ENCODE peak calls at places on chromosomes 1 and 21, in eight cellular contexts. One of them, this sample, is unnamed.

GRCh38 chr1:1120866-1121563 is 5.1 kb upstream of the C1orf159 start:
- DNase-seq in heart right ventricle: no peak
- DNase-seq in right lobe of liver: peak; percentile 49
- DNase-seq in HepG2: no peak
- DNase-seq in fibroblast of lung: no peak
- DNase-seq in endodermal cell: peak; percentile 38
- DNase-seq in breast epithelium: no peak
- DNase-seq in left ventricle myocardium inferior: no peak
- DNase-seq in this sample: no peak

GRCh38 chr1:110434946-110435345 is 16.0 kb upstream of the PROK1 start:
- DNase-seq in right lobe of liver: no peak
- DNase-seq in endodermal cell: no peak
- DNase-seq in HepG2: no peak
- DNase-seq in left ventricle myocardium inferior: no peak
- DNase-seq in fibroblast of lung: no peak
- DNase-seq in breast epithelium: no peak
- DNase-seq in heart right ventricle: no peak
- DNase-seq in this sample: no peak

GRCh38 chr1:47438321-47439150 is 692 bp downstream of the FOXD2 start:
- DNase-seq in breast epithelium: no peak
- DNase-seq in left ventricle myocardium inferior: peak; percentile 26
- DNase-seq in HepG2: no peak
- DNase-seq in fibroblast of lung: no peak
- DNase-seq in heart right ventricle: no peak
- DNase-seq in endodermal cell: peak; percentile 74
- DNase-seq in right lobe of liver: peak; percentile 57
- DNase-seq in this sample: no peak

GRCh38 chr1:3417082-3417728 is 37.3 kb upstream of the ARHGEF16 start:
- DNase-seq in breast epithelium: no peak
- DNase-seq in endodermal cell: no peak
- DNase-seq in right lobe of liver: no peak
- DNase-seq in left ventricle myocardium inferior: no peak
- DNase-seq in fibroblast of lung: no peak
- DNase-seq in heart right ventricle: no peak
- DNase-seq in HepG2: no peak
- DNase-seq in this sample: no peak

GRCh38 chr1:40753142-40753882 is 30.3 kb upstream of the KCNQ4 start:
- DNase-seq in breast epithelium: no peak
- DNase-seq in fibroblast of lung: no peak
- DNase-seq in right lobe of liver: no peak
- DNase-seq in heart right ventricle: no peak
- DNase-seq in left ventricle myocardium inferior: no peak
- DNase-seq in HepG2: no peak
- DNase-seq in endodermal cell: no peak
- DNase-seq in this sample: no peak

GRCh38 chr1:110210604-110211502 is 739 bp downstream of the KCNC4 start:
- DNase-seq in fibroblast of lung: peak; percentile 46
- DNase-seq in right lobe of liver: no peak
- DNase-seq in left ventricle myocardium inferior: peak; percentile 49
- DNase-seq in endodermal cell: peak; percentile 82
- DNase-seq in heart right ventricle: peak; percentile 46
- DNase-seq in HepG2: no peak
- DNase-seq in breast epithelium: peak; percentile 47
- DNase-seq in this sample: peak; percentile 61

GRCh38 chr1:28631713-28632112 is 11.2 kb downstream of the TAF12 start:
- DNase-seq in HepG2: no peak
- DNase-seq in endodermal cell: no peak
- DNase-seq in fibroblast of lung: no peak
- DNase-seq in heart right ventricle: no peak
- DNase-seq in left ventricle myocardium inferior: no peak
- DNase-seq in breast epithelium: no peak
- DNase-seq in right lobe of liver: no peak
- DNase-seq in this sample: no peak

GRCh38 chr21:37088196-37088595 is 15.1 kb downstream of the TTC3 start:
- DNase-seq in HepG2: no peak
- DNase-seq in right lobe of liver: no peak
- DNase-seq in left ventricle myocardium inferior: no peak
- DNase-seq in fibroblast of lung: no peak
- DNase-seq in breast epithelium: no peak
- DNase-seq in endodermal cell: no peak
- DNase-seq in heart right ventricle: no peak
- DNase-seq in this sample: no peak

GRCh38 chr1:199071080-199071479 is 432.2 kb downstream of the PTPRC start:
- DNase-seq in breast epithelium: no peak
- DNase-seq in endodermal cell: no peak
- DNase-seq in HepG2: no peak
- DNase-seq in right lobe of liver: no peak
- DNase-seq in heart right ventricle: no peak
- DNase-seq in fibroblast of lung: no peak
- DNase-seq in left ventricle myocardium inferior: no peak
- DNase-seq in this sample: no peak

GRCh38 chr21:33293811-33294216 is 27.6 kb downstream of the IL10RB start:
- DNase-seq in fibroblast of lung: no peak
- DNase-seq in heart right ventricle: no peak
- DNase-seq in breast epithelium: no peak
- DNase-seq in left ventricle myocardium inferior: no peak
- DNase-seq in endodermal cell: no peak
- DNase-seq in HepG2: no peak
- DNase-seq in right lobe of liver: no peak
- DNase-seq in this sample: no peak

GRCh38 chr1:76257823-76258222 is 183.3 kb downstream of the ST6GALNAC3 start:
- DNase-seq in endodermal cell: no peak
- DNase-seq in fibroblast of lung: no peak
- DNase-seq in breast epithelium: no peak
- DNase-seq in HepG2: no peak
- DNase-seq in right lobe of liver: no peak
- DNase-seq in heart right ventricle: no peak
- DNase-seq in left ventricle myocardium inferior: no peak
- DNase-seq in this sample: no peak

GRCh38 chr21:38824124-38824822 is 18.5 kb downstream of the ETS2 start:
- DNase-seq in endodermal cell: no peak
- DNase-seq in heart right ventricle: no peak
- DNase-seq in right lobe of liver: peak; percentile 87
- DNase-seq in breast epithelium: no peak
- DNase-seq in fibroblast of lung: peak; percentile 56
- DNase-seq in HepG2: peak; percentile 95
- DNase-seq in left ventricle myocardium inferior: no peak
- DNase-seq in this sample: no peak
- H3K4me1 ChIP-seq in endodermal cell: no peaks in the 10 kb centered on the region
- H3K4me1 ChIP-seq in heart right ventricle: no peaks in the 10 kb centered on the region
- H3K4me1 ChIP-seq in right lobe of liver: peaks cover 68% of the 10 kb centered on the region
- H3K4me1 ChIP-seq in breast epithelium: no peaks in the 10 kb centered on the region
- H3K4me1 ChIP-seq in fibroblast of lung: peaks cover 34% of the 10 kb centered on the region
- H3K4me1 ChIP-seq in HepG2: peaks cover 68% of the 10 kb centered on the region
- H3K4me1 ChIP-seq in left ventricle myocardium inferior: peaks cover 62% of the 10 kb centered on the region
- H3K4me1 ChIP-seq in this sample: no peaks in the 10 kb centered on the region

GRCh38 chr21:29155933-29156260 is 25.5 kb downstream of the MAP3K7CL start:
- DNase-seq in right lobe of liver: no peak
- DNase-seq in left ventricle myocardium inferior: no peak
- DNase-seq in fibroblast of lung: no peak
- DNase-seq in breast epithelium: no peak
- DNase-seq in endodermal cell: no peak
- DNase-seq in HepG2: no peak
- DNase-seq in heart right ventricle: no peak
- DNase-seq in this sample: no peak

GRCh38 chr21:29154270-29154669 is 23.8 kb downstream of the MAP3K7CL start:
- DNase-seq in heart right ventricle: no peak
- DNase-seq in HepG2: no peak
- DNase-seq in left ventricle myocardium inferior: no peak
- DNase-seq in breast epithelium: no peak
- DNase-seq in fibroblast of lung: no peak
- DNase-seq in endodermal cell: no peak
- DNase-seq in right lobe of liver: no peak
- DNase-seq in this sample: no peak

GRCh38 chr21:29157084-29157483 is 26.6 kb downstream of the MAP3K7CL start:
- DNase-seq in HepG2: no peak
- DNase-seq in breast epithelium: no peak
- DNase-seq in endodermal cell: no peak
- DNase-seq in left ventricle myocardium inferior: no peak
- DNase-seq in right lobe of liver: no peak
- DNase-seq in heart right ventricle: no peak
- DNase-seq in fibroblast of lung: no peak
- DNase-seq in this sample: no peak

GRCh38 chr21:29152936-29153335 is 22.5 kb downstream of the MAP3K7CL start:
- DNase-seq in fibroblast of lung: peak; percentile 62
- DNase-seq in endodermal cell: no peak
- DNase-seq in left ventricle myocardium inferior: no peak
- DNase-seq in breast epithelium: peak; percentile 40
- DNase-seq in heart right ventricle: no peak
- DNase-seq in right lobe of liver: no peak
- DNase-seq in HepG2: no peak
- DNase-seq in this sample: no peak

DNA sequence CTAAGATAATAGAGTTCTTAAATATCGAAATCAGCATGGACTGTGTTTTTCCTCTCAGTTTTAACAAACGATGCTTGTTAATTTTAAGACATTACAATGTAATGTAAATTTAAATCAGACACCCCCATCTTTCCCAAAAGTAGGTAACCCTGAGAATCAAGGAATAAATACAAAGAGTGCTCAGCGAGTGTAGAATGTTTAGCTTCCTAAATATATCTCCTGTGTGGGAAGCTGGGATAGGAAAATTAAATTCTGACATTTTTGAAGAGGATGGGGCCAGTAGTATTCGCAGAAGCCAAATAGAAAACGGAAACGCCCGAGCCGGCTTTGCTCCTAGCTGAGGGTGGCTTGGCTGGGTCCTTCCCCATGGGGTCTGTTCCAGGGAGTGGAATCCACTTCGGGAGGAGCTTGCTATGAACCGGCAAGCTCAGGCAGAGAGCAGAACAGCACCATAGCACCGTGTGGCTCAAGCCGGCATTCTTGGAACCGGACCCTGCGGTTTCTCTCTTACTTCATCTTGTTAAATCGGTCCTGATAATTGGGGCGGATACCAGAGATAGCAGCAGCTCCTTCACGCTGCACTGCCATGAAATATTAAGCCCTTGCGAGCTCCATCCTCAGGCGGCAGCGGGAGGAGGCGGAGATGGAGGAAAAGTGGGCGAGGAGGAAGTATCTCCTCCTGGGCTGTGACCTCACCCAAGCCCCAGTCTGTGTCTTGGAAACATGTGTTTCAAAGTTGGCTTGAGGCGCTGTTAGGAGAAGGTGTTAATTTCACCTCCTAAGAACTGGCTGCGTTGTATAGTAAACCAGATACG is 24.9 kb downstream of the MAP3K7CL start:
- DNase-seq in breast epithelium: peak; percentile 52
- DNase-seq in left ventricle myocardium inferior: peak; percentile 69
- DNase-seq in fibroblast of lung: peak; percentile 95
- DNase-seq in endodermal cell: peak; percentile 77
- DNase-seq in heart right ventricle: peak; percentile 67
- DNase-seq in HepG2: no peak
- DNase-seq in right lobe of liver: no peak
- DNase-seq in this sample: peak; percentile 77
- H3K27ac ChIP-seq in breast epithelium: peak overlapping the region; percentile 79
- H3K27ac ChIP-seq in left ventricle myocardium inferior: peak overlapping the region; percentile 67
- H3K27ac ChIP-seq in fibroblast of lung: peak overlapping the region; percentile 69
- H3K27ac ChIP-seq in endodermal cell: no peak overlapping the region
- H3K27ac ChIP-seq in heart right ventricle: peak overlapping the region; percentile 33
- H3K27ac ChIP-seq in HepG2: no peak overlapping the region
- H3K27ac ChIP-seq in right lobe of liver: no peak overlapping the region
- H3K27ac ChIP-seq in this sample: peak overlapping the region; percentile 87

DNA sequence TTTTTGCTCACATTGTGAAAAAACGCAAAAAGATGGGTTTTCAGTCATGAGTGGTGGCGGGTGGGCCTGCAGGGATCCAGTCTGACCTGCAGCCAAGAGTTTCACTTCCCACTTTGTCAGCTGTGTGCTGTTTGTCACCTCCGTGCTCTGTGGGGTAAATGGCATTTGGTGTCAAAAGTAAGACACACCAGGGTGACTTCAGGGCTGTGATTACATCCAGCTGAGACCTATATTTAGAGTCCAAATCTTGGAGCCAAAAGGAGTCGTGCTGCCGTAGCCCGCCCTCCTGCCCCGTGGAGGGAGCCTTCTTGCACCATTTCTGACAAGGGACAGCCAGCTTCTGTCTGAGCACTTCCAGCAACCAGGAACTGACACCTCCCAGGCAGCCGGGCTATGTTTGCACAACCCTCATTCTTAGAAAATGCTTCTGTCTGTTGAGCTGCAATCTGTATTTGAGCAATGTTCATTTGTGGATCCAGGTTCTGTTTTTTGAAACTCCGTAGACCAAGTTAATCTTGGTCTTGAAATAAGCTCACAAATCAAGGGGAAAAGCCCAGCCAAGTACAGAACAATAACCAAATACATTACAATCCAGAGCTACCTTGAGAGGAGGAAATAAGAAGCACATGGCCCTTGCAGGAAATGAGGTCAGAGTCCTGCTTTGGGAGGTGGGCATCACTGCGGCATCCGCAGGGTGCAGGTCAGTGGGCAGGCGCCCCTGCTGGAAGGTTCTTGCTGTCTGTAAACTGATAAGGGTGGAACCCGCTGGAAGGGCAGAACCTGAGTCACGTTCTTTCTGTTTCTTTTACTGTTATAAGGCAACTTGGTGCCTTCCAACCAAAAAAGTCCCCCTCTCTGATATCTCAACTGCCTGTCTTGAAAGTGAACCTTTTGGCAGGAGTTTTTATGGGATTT is 14.4 kb downstream of the ABCG1 start:
- DNase-seq in fibroblast of lung: no peak
- DNase-seq in left ventricle myocardium inferior: peak; percentile 84
- DNase-seq in endodermal cell: peak; percentile 68
- DNase-seq in HepG2: peak; percentile 30
- DNase-seq in right lobe of liver: peak; percentile 74
- DNase-seq in breast epithelium: peak; percentile 71
- DNase-seq in heart right ventricle: peak; percentile 76
- DNase-seq in this sample: peak; percentile 90
- TF ChIP-seq CTCF in fibroblast of lung: peak; percentile 16
- TF ChIP-seq CTCF in left ventricle myocardium inferior: peak; percentile 53
- TF ChIP-seq CTCF in endodermal cell: peak; percentile 64
- TF ChIP-seq CTCF in HepG2: peak; percentile 9
- TF ChIP-seq CTCF in right lobe of liver: no peak
- TF ChIP-seq CTCF in breast epithelium: no peak
- TF ChIP-seq CTCF in heart right ventricle: peak; percentile 54
- TF ChIP-seq CTCF in this sample: peak; percentile 25

GRCh38 chr1:206709772-206710456 is 25.2 kb downstream of the MAPKAPK2 start:
- DNase-seq in HepG2: peak; percentile 39
- DNase-seq in left ventricle myocardium inferior: no peak
- DNase-seq in endodermal cell: no peak
- DNase-seq in right lobe of liver: no peak
- DNase-seq in breast epithelium: no peak
- DNase-seq in fibroblast of lung: peak; percentile 50
- DNase-seq in heart right ventricle: no peak
- DNase-seq in this sample: no peak
- H3K4me1 ChIP-seq in HepG2: peaks cover 61% of the 10 kb centered on the region
- H3K4me1 ChIP-seq in left ventricle myocardium inferior: peaks cover 98% of the 10 kb centered on the region
- H3K4me1 ChIP-seq in endodermal cell: peaks cover 28% of the 10 kb centered on the region
- H3K4me1 ChIP-seq in right lobe of liver: peaks cover 71% of the 10 kb centered on the region
- H3K4me1 ChIP-seq in breast epithelium: peaks cover 28% of the 10 kb centered on the region
- H3K4me1 ChIP-seq in fibroblast of lung: peaks cover 63% of the 10 kb centered on the region
- H3K4me1 ChIP-seq in heart right ventricle: peaks cover 45% of the 10 kb centered on the region
- H3K4me1 ChIP-seq in this sample: no peaks in the 10 kb centered on the region